ENCODE peak calls at places on chromosomes 13 and 19, in seven cellular contexts. One of them, this sample, is unnamed.

GRCh38 chr13:72561791-72562190 is 165.6 kb downstream of the MZT1 start:
- DNase-seq in T-helper 17 cell: no peak
- DNase-seq in stimulated activated CD4-positive, alpha-beta T cell treated with anti-CD3 and anti-CD28 coated beads, Interleukin-4, amount 100 ng/mL, for 4 hours: no peak
- DNase-seq in central memory CD4-positive, alpha-beta T cell: no peak
- DNase-seq in SW480: no peak
- DNase-seq in H4: no peak
- DNase-seq in KBM-7: no peak
- DNase-seq in this sample: no peak

GRCh38 chr13:21871302-21871862 is 200.5 kb downstream of the FGF9 start:
- DNase-seq in KBM-7: no peak
- DNase-seq in central memory CD4-positive, alpha-beta T cell: no peak
- DNase-seq in stimulated activated CD4-positive, alpha-beta T cell treated with anti-CD3 and anti-CD28 coated beads, Interleukin-4, amount 100 ng/mL, for 4 hours: no peak
- DNase-seq in SW480: no peak
- DNase-seq in T-helper 17 cell: no peak
- DNase-seq in H4: no peak
- DNase-seq in this sample: no peak

GRCh38 chr19:31256601-31256990 is 92.6 kb downstream of the TSHZ3 start:
- DNase-seq in H4: no peak
- DNase-seq in T-helper 17 cell: no peak
- DNase-seq in SW480: no peak
- DNase-seq in KBM-7: no peak
- DNase-seq in central memory CD4-positive, alpha-beta T cell: no peak
- DNase-seq in stimulated activated CD4-positive, alpha-beta T cell treated with anti-CD3 and anti-CD28 coated beads, Interleukin-4, amount 100 ng/mL, for 4 hours: no peak
- DNase-seq in this sample: no peak

GRCh38 chr13:84985860-84986259 is 813.4 kb downstream of the SLITRK6 start:
- DNase-seq in KBM-7: no peak
- DNase-seq in central memory CD4-positive, alpha-beta T cell: no peak
- DNase-seq in SW480: no peak
- DNase-seq in T-helper 17 cell: no peak
- DNase-seq in stimulated activated CD4-positive, alpha-beta T cell treated with anti-CD3 and anti-CD28 coated beads, Interleukin-4, amount 100 ng/mL, for 4 hours: no peak
- DNase-seq in H4: no peak
- DNase-seq in this sample: no peak

GRCh38 chr13:43878897-43879322 is 630 bp downstream of the CCDC122 start:
- DNase-seq in central memory CD4-positive, alpha-beta T cell: no peak
- DNase-seq in stimulated activated CD4-positive, alpha-beta T cell treated with anti-CD3 and anti-CD28 coated beads, Interleukin-4, amount 100 ng/mL, for 4 hours: no peak
- DNase-seq in KBM-7: peak
- DNase-seq in SW480: peak
- DNase-seq in H4: peak
- DNase-seq in T-helper 17 cell: no peak
- DNase-seq in this sample: no peak

GRCh38 chr19:50720921-50721291 is 1.3 kb upstream of the SHANK1 start:
- DNase-seq in central memory CD4-positive, alpha-beta T cell: no peak
- DNase-seq in stimulated activated CD4-positive, alpha-beta T cell treated with anti-CD3 and anti-CD28 coated beads, Interleukin-4, amount 100 ng/mL, for 4 hours: no peak
- DNase-seq in H4: peak
- DNase-seq in T-helper 17 cell: no peak
- DNase-seq in SW480: peak
- DNase-seq in KBM-7: peak
- DNase-seq in this sample: no peak

GRCh38 chr13:60134376-60134775 is 29.4 kb downstream of the DIAPH3 start:
- DNase-seq in central memory CD4-positive, alpha-beta T cell: no peak
- DNase-seq in KBM-7: no peak
- DNase-seq in stimulated activated CD4-positive, alpha-beta T cell treated with anti-CD3 and anti-CD28 coated beads, Interleukin-4, amount 100 ng/mL, for 4 hours: no peak
- DNase-seq in H4: peak
- DNase-seq in T-helper 17 cell: no peak
- DNase-seq in SW480: no peak
- DNase-seq in this sample: no peak

GRCh38 chr19:49553451-49554271 is 25.9 kb downstream of the RCN3 start:
- DNase-seq in KBM-7: no peak
- DNase-seq in H4: no peak
- DNase-seq in stimulated activated CD4-positive, alpha-beta T cell treated with anti-CD3 and anti-CD28 coated beads, Interleukin-4, amount 100 ng/mL, for 4 hours: peak
- DNase-seq in central memory CD4-positive, alpha-beta T cell: no peak
- DNase-seq in T-helper 17 cell: no peak
- DNase-seq in SW480: no peak
- DNase-seq in this sample: no peak

GRCh38 chr13:113449693-113450347 is 3.5 kb downstream of the ADPRHL1 start:
- DNase-seq in T-helper 17 cell: no peak
- DNase-seq in central memory CD4-positive, alpha-beta T cell: no peak
- DNase-seq in SW480: no peak
- DNase-seq in H4: no peak
- DNase-seq in KBM-7: no peak
- DNase-seq in stimulated activated CD4-positive, alpha-beta T cell treated with anti-CD3 and anti-CD28 coated beads, Interleukin-4, amount 100 ng/mL, for 4 hours: no peak
- DNase-seq in this sample: no peak

GRCh38 chr19:39998511-39998910 is 1.7 kb downstream of the ZNF546 start:
- DNase-seq in H4: no peak
- DNase-seq in stimulated activated CD4-positive, alpha-beta T cell treated with anti-CD3 and anti-CD28 coated beads, Interleukin-4, amount 100 ng/mL, for 4 hours: no peak
- DNase-seq in SW480: no peak
- DNase-seq in T-helper 17 cell: no peak
- DNase-seq in central memory CD4-positive, alpha-beta T cell: no peak
- DNase-seq in KBM-7: no peak
- DNase-seq in this sample: no peak

GRCh38 chr19:56350416-56351045 is 35.9 kb upstream of the ZSCAN5A start:
- DNase-seq in central memory CD4-positive, alpha-beta T cell: peak
- DNase-seq in T-helper 17 cell: peak
- DNase-seq in H4: peak
- DNase-seq in SW480: peak
- DNase-seq in stimulated activated CD4-positive, alpha-beta T cell treated with anti-CD3 and anti-CD28 coated beads, Interleukin-4, amount 100 ng/mL, for 4 hours: peak
- DNase-seq in KBM-7: peak
- DNase-seq in this sample: no peak

GRCh38 chr19:58581227-58582141 is 8.3 kb upstream of the MZF1 start:
- DNase-seq in KBM-7: no peak
- DNase-seq in T-helper 17 cell: peak
- DNase-seq in SW480: no peak
- DNase-seq in central memory CD4-positive, alpha-beta T cell: peak
- DNase-seq in H4: no peak
- DNase-seq in stimulated activated CD4-positive, alpha-beta T cell treated with anti-CD3 and anti-CD28 coated beads, Interleukin-4, amount 100 ng/mL, for 4 hours: peak
- DNase-seq in this sample: peak

GRCh38 chr19:30927705-30928104 is 421.5 kb downstream of the TSHZ3 start:
- DNase-seq in stimulated activated CD4-positive, alpha-beta T cell treated with anti-CD3 and anti-CD28 coated beads, Interleukin-4, amount 100 ng/mL, for 4 hours: no peak
- DNase-seq in KBM-7: no peak
- DNase-seq in central memory CD4-positive, alpha-beta T cell: no peak
- DNase-seq in T-helper 17 cell: no peak
- DNase-seq in SW480: no peak
- DNase-seq in H4: no peak
- DNase-seq in this sample: no peak

GRCh38 chr19:31583148-31583547 is 233.9 kb upstream of the TSHZ3 start:
- DNase-seq in SW480: no peak
- DNase-seq in stimulated activated CD4-positive, alpha-beta T cell treated with anti-CD3 and anti-CD28 coated beads, Interleukin-4, amount 100 ng/mL, for 4 hours: no peak
- DNase-seq in T-helper 17 cell: no peak
- DNase-seq in central memory CD4-positive, alpha-beta T cell: no peak
- DNase-seq in KBM-7: no peak
- DNase-seq in H4: no peak
- DNase-seq in this sample: no peak

GRCh38 chr13:76994281-76994680 is 2.4 kb downstream of the CLN5 start:
- DNase-seq in H4: no peak
- DNase-seq in SW480: no peak
- DNase-seq in T-helper 17 cell: no peak
- DNase-seq in stimulated activated CD4-positive, alpha-beta T cell treated with anti-CD3 and anti-CD28 coated beads, Interleukin-4, amount 100 ng/mL, for 4 hours: no peak
- DNase-seq in KBM-7: no peak
- DNase-seq in central memory CD4-positive, alpha-beta T cell: no peak
- DNase-seq in this sample: no peak

GRCh38 chr13:98947925-98948324 is 29.9 kb downstream of the DOCK9 start:
- DNase-seq in H4: no peak
- DNase-seq in SW480: no peak
- DNase-seq in T-helper 17 cell: no peak
- DNase-seq in KBM-7: no peak
- DNase-seq in stimulated activated CD4-positive, alpha-beta T cell treated with anti-CD3 and anti-CD28 coated beads, Interleukin-4, amount 100 ng/mL, for 4 hours: no peak
- DNase-seq in central memory CD4-positive, alpha-beta T cell: no peak
- DNase-seq in this sample: no peak

GRCh38 chr19:15328312-15328711 is 4.0 kb downstream of the BRD4 start:
- DNase-seq in T-helper 17 cell: no peak
- DNase-seq in KBM-7: no peak
- DNase-seq in SW480: no peak
- DNase-seq in stimulated activated CD4-positive, alpha-beta T cell treated with anti-CD3 and anti-CD28 coated beads, Interleukin-4, amount 100 ng/mL, for 4 hours: no peak
- DNase-seq in central memory CD4-positive, alpha-beta T cell: no peak
- DNase-seq in H4: no peak
- DNase-seq in this sample: no peak

GRCh38 chr19:40398417-40399056 is 8.6 kb upstream of the HIPK4 start:
- DNase-seq in stimulated activated CD4-positive, alpha-beta T cell treated with anti-CD3 and anti-CD28 coated beads, Interleukin-4, amount 100 ng/mL, for 4 hours: peak
- DNase-seq in T-helper 17 cell: peak
- DNase-seq in H4: no peak
- DNase-seq in KBM-7: no peak
- DNase-seq in SW480: no peak
- DNase-seq in central memory CD4-positive, alpha-beta T cell: peak
- DNase-seq in this sample: no peak

GRCh38 chr13:106145997-106146864 is 389.2 kb downstream of the EFNB2 start:
- DNase-seq in SW480: peak
- DNase-seq in KBM-7: peak
- DNase-seq in central memory CD4-positive, alpha-beta T cell: no peak
- DNase-seq in T-helper 17 cell: no peak
- DNase-seq in H4: no peak
- DNase-seq in stimulated activated CD4-positive, alpha-beta T cell treated with anti-CD3 and anti-CD28 coated beads, Interleukin-4, amount 100 ng/mL, for 4 hours: no peak
- DNase-seq in this sample: no peak

GRCh38 chr13:78679329-78679728 is 20.4 kb upstream of the OBI1 start:
- DNase-seq in T-helper 17 cell: no peak
- DNase-seq in central memory CD4-positive, alpha-beta T cell: no peak
- DNase-seq in stimulated activated CD4-positive, alpha-beta T cell treated with anti-CD3 and anti-CD28 coated beads, Interleukin-4, amount 100 ng/mL, for 4 hours: no peak
- DNase-seq in KBM-7: no peak
- DNase-seq in H4: no peak
- DNase-seq in SW480: no peak
- DNase-seq in this sample: no peak

GRCh38 chr19:4389511-4390016 is 10.8 kb downstream of the SH3GL1 start:
- DNase-seq in T-helper 17 cell: no peak
- DNase-seq in stimulated activated CD4-positive, alpha-beta T cell treated with anti-CD3 and anti-CD28 coated beads, Interleukin-4, amount 100 ng/mL, for 4 hours: no peak
- DNase-seq in central memory CD4-positive, alpha-beta T cell: no peak
- DNase-seq in KBM-7: no peak
- DNase-seq in H4: no peak
- DNase-seq in SW480: no peak
- DNase-seq in this sample: no peak

GRCh38 chr13:112032186-112032835 is 34.6 kb upstream of the SOX1 start:
- DNase-seq in stimulated activated CD4-positive, alpha-beta T cell treated with anti-CD3 and anti-CD28 coated beads, Interleukin-4, amount 100 ng/mL, for 4 hours: no peak
- DNase-seq in KBM-7: no peak
- DNase-seq in T-helper 17 cell: no peak
- DNase-seq in SW480: peak
- DNase-seq in H4: peak
- DNase-seq in central memory CD4-positive, alpha-beta T cell: no peak
- DNase-seq in this sample: no peak

GRCh38 chr19:5293607-5294089 is 47.0 kb downstream of the PTPRS start:
- DNase-seq in SW480: no peak
- DNase-seq in central memory CD4-positive, alpha-beta T cell: no peak
- DNase-seq in stimulated activated CD4-positive, alpha-beta T cell treated with anti-CD3 and anti-CD28 coated beads, Interleukin-4, amount 100 ng/mL, for 4 hours: peak
- DNase-seq in T-helper 17 cell: no peak
- DNase-seq in H4: no peak
- DNase-seq in KBM-7: no peak
- DNase-seq in this sample: no peak

GRCh38 chr13:34810996-34811395 is 131.1 kb upstream of the NBEA start:
- DNase-seq in SW480: no peak
- DNase-seq in stimulated activated CD4-positive, alpha-beta T cell treated with anti-CD3 and anti-CD28 coated beads, Interleukin-4, amount 100 ng/mL, for 4 hours: no peak
- DNase-seq in T-helper 17 cell: no peak
- DNase-seq in KBM-7: no peak
- DNase-seq in H4: no peak
- DNase-seq in central memory CD4-positive, alpha-beta T cell: no peak
- DNase-seq in this sample: no peak

GRCh38 chr19:7360393-7360984 is 11.8 kb downstream of the ARHGEF18 start:
- DNase-seq in stimulated activated CD4-positive, alpha-beta T cell treated with anti-CD3 and anti-CD28 coated beads, Interleukin-4, amount 100 ng/mL, for 4 hours: no peak
- DNase-seq in central memory CD4-positive, alpha-beta T cell: no peak
- DNase-seq in KBM-7: no peak
- DNase-seq in T-helper 17 cell: no peak
- DNase-seq in SW480: no peak
- DNase-seq in H4: no peak
- DNase-seq in this sample: no peak

GRCh38 chr13:109572389-109572788 is 214.0 kb downstream of the IRS2 start:
- DNase-seq in H4: no peak
- DNase-seq in KBM-7: no peak
- DNase-seq in T-helper 17 cell: no peak
- DNase-seq in stimulated activated CD4-positive, alpha-beta T cell treated with anti-CD3 and anti-CD28 coated beads, Interleukin-4, amount 100 ng/mL, for 4 hours: no peak
- DNase-seq in central memory CD4-positive, alpha-beta T cell: no peak
- DNase-seq in SW480: no peak
- DNase-seq in this sample: no peak

GRCh38 chr19:49395581-49396407 is 7.7 kb downstream of the KASH5 start:
- DNase-seq in T-helper 17 cell: no peak
- DNase-seq in H4: no peak
- DNase-seq in central memory CD4-positive, alpha-beta T cell: no peak
- DNase-seq in stimulated activated CD4-positive, alpha-beta T cell treated with anti-CD3 and anti-CD28 coated beads, Interleukin-4, amount 100 ng/mL, for 4 hours: no peak
- DNase-seq in KBM-7: no peak
- DNase-seq in SW480: no peak
- DNase-seq in this sample: no peak

GRCh38 chr19:1161716-1162115 is 12.4 kb downstream of the SBNO2 start:
- DNase-seq in central memory CD4-positive, alpha-beta T cell: no peak
- DNase-seq in T-helper 17 cell: no peak
- DNase-seq in SW480: peak
- DNase-seq in stimulated activated CD4-positive, alpha-beta T cell treated with anti-CD3 and anti-CD28 coated beads, Interleukin-4, amount 100 ng/mL, for 4 hours: no peak
- DNase-seq in KBM-7: no peak
- DNase-seq in H4: no peak
- DNase-seq in this sample: peak

GRCh38 chr13:91804724-91805123 is 406.3 kb downstream of the GPC5 start:
- DNase-seq in T-helper 17 cell: no peak
- DNase-seq in KBM-7: no peak
- DNase-seq in H4: no peak
- DNase-seq in stimulated activated CD4-positive, alpha-beta T cell treated with anti-CD3 and anti-CD28 coated beads, Interleukin-4, amount 100 ng/mL, for 4 hours: no peak
- DNase-seq in central memory CD4-positive, alpha-beta T cell: no peak
- DNase-seq in SW480: no peak
- DNase-seq in this sample: no peak

GRCh38 chr13:79901336-79901735 is 420.4 kb downstream of the NDFIP2 start:
- DNase-seq in KBM-7: peak
- DNase-seq in H4: peak
- DNase-seq in stimulated activated CD4-positive, alpha-beta T cell treated with anti-CD3 and anti-CD28 coated beads, Interleukin-4, amount 100 ng/mL, for 4 hours: no peak
- DNase-seq in T-helper 17 cell: no peak
- DNase-seq in SW480: no peak
- DNase-seq in central memory CD4-positive, alpha-beta T cell: no peak
- DNase-seq in this sample: no peak

GRCh38 chr13:109200556-109200955 is 571.1 kb downstream of the MYO16 start:
- DNase-seq in SW480: no peak
- DNase-seq in H4: no peak
- DNase-seq in KBM-7: no peak
- DNase-seq in T-helper 17 cell: no peak
- DNase-seq in stimulated activated CD4-positive, alpha-beta T cell treated with anti-CD3 and anti-CD28 coated beads, Interleukin-4, amount 100 ng/mL, for 4 hours: no peak
- DNase-seq in central memory CD4-positive, alpha-beta T cell: no peak
- DNase-seq in this sample: no peak

GRCh38 chr19:16325161-16325527 is 518 bp downstream of the KLF2 start:
- DNase-seq in KBM-7: no peak
- DNase-seq in stimulated activated CD4-positive, alpha-beta T cell treated with anti-CD3 and anti-CD28 coated beads, Interleukin-4, amount 100 ng/mL, for 4 hours: peak
- DNase-seq in SW480: no peak
- DNase-seq in central memory CD4-positive, alpha-beta T cell: no peak
- DNase-seq in T-helper 17 cell: peak
- DNase-seq in H4: no peak
- DNase-seq in this sample: no peak

GRCh38 chr19:6718111-6718740 is 2.2 kb downstream of the C3 start:
- DNase-seq in central memory CD4-positive, alpha-beta T cell: no peak
- DNase-seq in stimulated activated CD4-positive, alpha-beta T cell treated with anti-CD3 and anti-CD28 coated beads, Interleukin-4, amount 100 ng/mL, for 4 hours: no peak
- DNase-seq in SW480: no peak
- DNase-seq in H4: no peak
- DNase-seq in KBM-7: no peak
- DNase-seq in T-helper 17 cell: no peak
- DNase-seq in this sample: no peak

GRCh38 chr19:46147791-46148288 is at the start of gene IGFL2:
- DNase-seq in T-helper 17 cell: no peak
- DNase-seq in stimulated activated CD4-positive, alpha-beta T cell treated with anti-CD3 and anti-CD28 coated beads, Interleukin-4, amount 100 ng/mL, for 4 hours: no peak
- DNase-seq in KBM-7: no peak
- DNase-seq in SW480: peak
- DNase-seq in central memory CD4-positive, alpha-beta T cell: no peak
- DNase-seq in H4: no peak
- DNase-seq in this sample: no peak

GRCh38 chr19:34274284-34274826 is 20.0 kb downstream of the GARRE1 start:
- DNase-seq in central memory CD4-positive, alpha-beta T cell: no peak
- DNase-seq in H4: no peak
- DNase-seq in T-helper 17 cell: no peak
- DNase-seq in stimulated activated CD4-positive, alpha-beta T cell treated with anti-CD3 and anti-CD28 coated beads, Interleukin-4, amount 100 ng/mL, for 4 hours: no peak
- DNase-seq in KBM-7: no peak
- DNase-seq in SW480: no peak
- DNase-seq in this sample: no peak

GRCh38 chr19:8487137-8487851 is 15.1 kb downstream of the PRAM1 start:
- DNase-seq in stimulated activated CD4-positive, alpha-beta T cell treated with anti-CD3 and anti-CD28 coated beads, Interleukin-4, amount 100 ng/mL, for 4 hours: peak
- DNase-seq in H4: no peak
- DNase-seq in T-helper 17 cell: peak
- DNase-seq in SW480: no peak
- DNase-seq in KBM-7: peak
- DNase-seq in central memory CD4-positive, alpha-beta T cell: peak
- DNase-seq in this sample: no peak